ENCODE peak calls at places on chromosomes 5 and 9, in ten cellular contexts. Z, G, B, V, K, U, F, H, E and Y are unnamed samples.

GRCh38 chr5:167643616-167644015 is 647.8 kb upstream of the WWC1 start:
- DNase-seq in Z (no peak), G (peak), B (no peak), V (no peak), K (no peak), U (no peak), F (no peak), H (no peak), E (no peak), Y (no peak)

GRCh38 chr5:133890776-133891280 is 77.6 kb downstream of the C5orf15 start:
- DNase-seq in Z (no peak), G (no peak), B (no peak), V (no peak), K (no peak), U (no peak), F (no peak), H (peak), E (no peak), Y (no peak)

GRCh38 chr9:136046555-136046921 is 48.6 kb downstream of the NACC2 start:
- DNase-seq in Z (no peak), G (no peak), B (no peak), V (no peak), K (no peak), U (no peak), F (no peak), H (no peak), E (no peak), Y (no peak)

GRCh38 chr9:136954270-136955083 is 2.4 kb downstream of the LCN12 start:
- DNase-seq in Z (peak), G (no peak), B (no peak), V (no peak), K (no peak), U (no peak), F (no peak), H (no peak), E (peak), Y (no peak)

GRCh38 chr9:68625559-68625958 is 79.5 kb upstream of the PIP5K1B start:
- DNase-seq in Z (no peak), G (no peak), B (no peak), V (no peak), K (no peak), U (no peak), F (no peak), H (no peak), E (no peak), Y (no peak)

GRCh38 chr9:13860926-13861325 is 453.0 kb downstream of the NFIB start:
- DNase-seq in Z (no peak), G (peak), B (no peak), V (no peak), K (no peak), U (no peak), F (no peak), H (no peak), E (no peak), Y (no peak)

GRCh38 chr9:113309204-113309813 is 6.1 kb upstream of the RNF183 start:
- DNase-seq in Z (no peak), G (peak), B (no peak), V (no peak), K (peak), U (no peak), F (peak), H (no peak), E (no peak), Y (peak)

GRCh38 chr5:125717209-125717608 is 706.0 kb upstream of the GRAMD2B start:
- DNase-seq in Z (no peak), G (peak), B (no peak), V (no peak), K (no peak), U (no peak), F (no peak), H (no peak), E (no peak), Y (no peak)

GRCh38 chr9:109416135-109416706 is 81.9 kb downstream of the PTPN3 start:
- DNase-seq in Z (no peak), G (no peak), B (no peak), V (no peak), K (no peak), U (no peak), F (no peak), H (no peak), E (no peak), Y (no peak)

GRCh38 chr9:21782207-21782606 is 20.2 kb upstream of the MTAP start:
- DNase-seq in Z (no peak), G (no peak), B (no peak), V (no peak), K (no peak), U (no peak), F (no peak), H (no peak), E (no peak), Y (no peak)

GRCh38 chr5:159519365-159519764 is 189.1 kb upstream of the IL12B start:
- DNase-seq in Z (no peak), G (no peak), B (no peak), V (no peak), K (no peak), U (no peak), F (no peak), H (no peak), E (no peak), Y (no peak)

GRCh38 chr5:89988129-89988528 is 421.4 kb downstream of the CETN3 start:
- DNase-seq in Z (no peak), G (peak), B (no peak), V (no peak), K (no peak), U (no peak), F (peak), H (no peak), E (no peak), Y (no peak)

GRCh38 chr9:96139592-96140251 is 162.3 kb downstream of the HSD17B3 start:
- DNase-seq in Z (peak), G (peak), B (no peak), V (no peak), K (no peak), U (peak), F (no peak), H (peak), E (no peak), Y (peak)

GRCh38 chr5:102924963-102925362 is 169.9 kb downstream of the PAM start:
- DNase-seq in Z (no peak), G (no peak), B (no peak), V (no peak), K (no peak), U (no peak), F (no peak), H (no peak), E (no peak), Y (no peak)

GRCh38 chr5:141515946-141516647 is 27.2 kb downstream of the PCDHGC5 start:
- DNase-seq in Z (no peak), G (no peak), B (no peak), V (no peak), K (no peak), U (no peak), F (no peak), H (no peak), E (no peak), Y (no peak)

GRCh38 chr9:121711281-121711680 is 59.8 kb downstream of the DAB2IP start:
- DNase-seq in Z (no peak), G (no peak), B (no peak), V (no peak), K (no peak), U (no peak), F (no peak), H (no peak), E (no peak), Y (no peak)

GRCh38 chr5:78819707-78820106 is 165.4 kb downstream of the ARSB start:
- DNase-seq in Z (no peak), G (no peak), B (no peak), V (no peak), K (no peak), U (no peak), F (no peak), H (no peak), E (no peak), Y (no peak)

GRCh38 chr5:33361781-33362180 is 79.0 kb upstream of the TARS1 start:
- DNase-seq in Z (no peak), G (peak), B (no peak), V (no peak), K (no peak), U (no peak), F (no peak), H (no peak), E (no peak), Y (no peak)

GRCh38 chr5:2194949-2195348 is 312.2 kb upstream of the IRX4 start:
- DNase-seq in Z (no peak), G (no peak), B (no peak), V (no peak), K (no peak), U (no peak), F (no peak), H (no peak), E (no peak), Y (no peak)

GRCh38 chr5:73278693-73279092 is 105.7 kb downstream of the TMEM174 start:
- DNase-seq in Z (no peak), G (no peak), B (no peak), V (no peak), K (no peak), U (no peak), F (no peak), H (no peak), E (peak), Y (no peak)

GRCh38 chr9:122220673-122221222 is 8.0 kb downstream of the LHX6 start:
- DNase-seq in Z (no peak), G (no peak), B (no peak), V (no peak), K (no peak), U (no peak), F (peak), H (no peak), E (no peak), Y (no peak)

GRCh38 chr5:129118405-129118804 is 23.9 kb downstream of the ISOC1 start:
- DNase-seq in Z (no peak), G (no peak), B (no peak), V (no peak), K (no peak), U (no peak), F (no peak), H (no peak), E (no peak), Y (no peak)

GRCh38 chr5:168978015-168978414 is 322.9 kb downstream of the SLIT3 start:
- DNase-seq in Z (no peak), G (peak), B (no peak), V (no peak), K (no peak), U (no peak), F (no peak), H (no peak), E (no peak), Y (no peak)

GRCh38 chr9:89850633-89851325 is 246.0 kb downstream of the GADD45G start:
- DNase-seq in Z (peak), G (peak), B (no peak), V (no peak), K (no peak), U (peak), F (no peak), H (no peak), E (peak), Y (no peak)

GRCh38 chr5:2093859-2094615 is 211.3 kb upstream of the IRX4 start:
- DNase-seq in Z (peak), G (peak), B (no peak), V (no peak), K (no peak), U (peak), F (no peak), H (no peak), E (no peak), Y (peak)

GRCh38 chr9:14395300-14396082 is 81.5 kb upstream of the NFIB start:
- DNase-seq in Z (peak), G (no peak), B (no peak), V (no peak), K (no peak), U (peak), F (no peak), H (no peak), E (no peak), Y (no peak)

GRCh38 chr5:98042961-98043360 is 730.5 kb upstream of the RGMB start:
- DNase-seq in Z (no peak), G (no peak), B (no peak), V (no peak), K (no peak), U (no peak), F (peak), H (no peak), E (no peak), Y (no peak)

GRCh38 chr9:130124471-130124870 is 47.7 kb upstream of the NCS1 start:
- DNase-seq in Z (no peak), G (no peak), B (no peak), V (no peak), K (no peak), U (no peak), F (no peak), H (no peak), E (peak), Y (no peak)

GRCh38 chr5:151264113-151264512 is 11.1 kb downstream of the GM2A start:
- DNase-seq in Z (no peak), G (peak), B (no peak), V (no peak), K (no peak), U (no peak), F (no peak), H (no peak), E (no peak), Y (no peak)